ENCODE peak calls at places on chromosome 17, in six cellular contexts. One of them, this sample, is unnamed.

GRCh38 chr17:11140028-11140427 is 101.0 kb upstream of the SHISA6 start:
- DNase-seq in tibial nerve: no peak
- DNase-seq in heart right ventricle: peak; percentile 13
- DNase-seq in keratinocyte: no peak
- DNase-seq in IMR-90: no peak
- DNase-seq in K562: no peak
- DNase-seq in this sample: no peak

GRCh38 chr17:1504866-1505265 is 11.5 kb downstream of the INPP5K start:
- DNase-seq in keratinocyte: no peak
- DNase-seq in heart right ventricle: no peak
- DNase-seq in tibial nerve: no peak
- DNase-seq in K562: no peak
- DNase-seq in IMR-90: no peak
- DNase-seq in this sample: no peak

GRCh38 chr17:39579318-39580081 is 28.2 kb downstream of the NEUROD2 start:
- DNase-seq in keratinocyte: no peak
- DNase-seq in heart right ventricle: peak; percentile 75
- DNase-seq in K562: no peak
- DNase-seq in tibial nerve: no peak
- DNase-seq in IMR-90: no peak
- DNase-seq in this sample: no peak

GRCh38 chr17:17122781-17123483 is 80.7 kb downstream of the MPRIP start:
- DNase-seq in IMR-90: no peak
- DNase-seq in K562: no peak
- DNase-seq in heart right ventricle: no peak
- DNase-seq in keratinocyte: no peak
- DNase-seq in tibial nerve: no peak
- DNase-seq in this sample: no peak

GRCh38 chr17:42845918-42846593 is 1.7 kb downstream of the AOC2 start:
- DNase-seq in IMR-90: no peak
- DNase-seq in heart right ventricle: no peak
- DNase-seq in tibial nerve: no peak
- DNase-seq in keratinocyte: no peak
- DNase-seq in K562: no peak
- DNase-seq in this sample: no peak

GRCh38 chr17:58315750-58316149 is 12.8 kb downstream of the TSPOAP1 start:
- DNase-seq in keratinocyte: no peak
- DNase-seq in tibial nerve: no peak
- DNase-seq in K562: no peak
- DNase-seq in IMR-90: no peak
- DNase-seq in heart right ventricle: no peak
- DNase-seq in this sample: no peak

GRCh38 chr17:75983501-75984181 is 4.6 kb downstream of the TEN1 start:
- DNase-seq in K562: peak; percentile 69
- DNase-seq in keratinocyte: no peak
- DNase-seq in IMR-90: no peak
- DNase-seq in tibial nerve: no peak
- DNase-seq in heart right ventricle: no peak
- DNase-seq in this sample: peak; percentile 37

GRCh38 chr17:38565853-38566665 is 39.7 kb downstream of the SRCIN1 start:
- DNase-seq in keratinocyte: no peak
- DNase-seq in IMR-90: no peak
- DNase-seq in heart right ventricle: no peak
- DNase-seq in tibial nerve: no peak
- DNase-seq in K562: no peak
- DNase-seq in this sample: no peak

GRCh38 chr17:35010093-35010492 is 29.8 kb downstream of the LIG3 start:
- DNase-seq in IMR-90: peak; percentile 17
- DNase-seq in tibial nerve: no peak
- DNase-seq in keratinocyte: no peak
- DNase-seq in K562: no peak
- DNase-seq in heart right ventricle: no peak
- DNase-seq in this sample: no peak

GRCh38 chr17:5610956-5611355 is 26.6 kb upstream of the NLRP1 start:
- DNase-seq in tibial nerve: no peak
- DNase-seq in IMR-90: no peak
- DNase-seq in keratinocyte: no peak
- DNase-seq in K562: no peak
- DNase-seq in heart right ventricle: no peak
- DNase-seq in this sample: no peak

GRCh38 chr17:50269477-50270429 is 4.5 kb upstream of the TMEM92 start:
- DNase-seq in IMR-90: peak; percentile 83
- DNase-seq in K562: peak; percentile 70
- DNase-seq in heart right ventricle: peak; percentile 65
- DNase-seq in tibial nerve: peak; percentile 83
- DNase-seq in keratinocyte: peak; percentile 15
- DNase-seq in this sample: peak; percentile 88

GRCh38 chr17:35404360-35404759 is 27.9 kb downstream of the SLFN12 start:
- DNase-seq in tibial nerve: no peak
- DNase-seq in heart right ventricle: no peak
- DNase-seq in keratinocyte: no peak
- DNase-seq in IMR-90: peak; percentile 5
- DNase-seq in K562: no peak
- DNase-seq in this sample: no peak

GRCh38 chr17:80270836-80271235 is 10.2 kb downstream of the RNF213 start:
- DNase-seq in keratinocyte: no peak
- DNase-seq in K562: peak; percentile 85
- DNase-seq in heart right ventricle: no peak
- DNase-seq in IMR-90: no peak
- DNase-seq in tibial nerve: no peak
- DNase-seq in this sample: no peak

GRCh38 chr17:79255046-79255445 is 180.4 kb downstream of the ENGASE start:
- DNase-seq in IMR-90: no peak
- DNase-seq in heart right ventricle: no peak
- DNase-seq in tibial nerve: no peak
- DNase-seq in keratinocyte: no peak
- DNase-seq in K562: no peak
- DNase-seq in this sample: no peak

GRCh38 chr17:79258843-79259242 is 184.2 kb downstream of the ENGASE start:
- DNase-seq in heart right ventricle: no peak
- DNase-seq in IMR-90: no peak
- DNase-seq in keratinocyte: no peak
- DNase-seq in tibial nerve: no peak
- DNase-seq in K562: no peak
- DNase-seq in this sample: no peak

GRCh38 chr17:79258042-79258441 is 183.4 kb downstream of the ENGASE start:
- DNase-seq in IMR-90: no peak
- DNase-seq in tibial nerve: no peak
- DNase-seq in K562: no peak
- DNase-seq in keratinocyte: no peak
- DNase-seq in heart right ventricle: no peak
- DNase-seq in this sample: no peak

GRCh38 chr17:79255471-79255870 is 180.8 kb downstream of the ENGASE start:
- DNase-seq in K562: no peak
- DNase-seq in tibial nerve: no peak
- DNase-seq in keratinocyte: no peak
- DNase-seq in heart right ventricle: no peak
- DNase-seq in IMR-90: no peak
- DNase-seq in this sample: no peak

DNA sequence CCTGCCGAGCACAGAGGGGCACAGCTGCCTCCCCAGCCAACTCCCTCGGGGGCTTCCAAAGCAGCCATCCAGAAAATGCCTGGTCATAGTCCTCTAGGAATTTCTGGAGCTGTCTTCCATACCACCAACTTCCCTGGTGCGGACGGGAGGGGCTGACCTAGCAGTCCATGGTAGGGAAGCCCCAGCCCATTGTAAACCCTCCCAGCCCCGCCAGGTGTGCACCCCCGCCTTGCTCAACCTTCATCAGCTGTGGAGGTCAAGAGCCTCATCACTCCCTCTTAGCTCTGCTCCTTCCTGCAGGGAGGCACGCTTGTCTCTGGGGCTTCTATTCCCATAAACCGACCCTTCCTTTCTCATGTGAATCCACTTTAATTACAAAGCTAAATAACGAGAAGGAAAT is 181.3 kb downstream of the ENGASE start:
- DNase-seq in tibial nerve: no peak
- DNase-seq in IMR-90: no peak
- DNase-seq in keratinocyte: no peak
- DNase-seq in K562: no peak
- DNase-seq in heart right ventricle: no peak
- DNase-seq in this sample: no peak
- H3K27me3 ChIP-seq in tibial nerve: peaks cover 31% of the 10 kb centered on the region
- H3K27me3 ChIP-seq in IMR-90: peaks cover 29% of the 10 kb centered on the region
- H3K27me3 ChIP-seq in keratinocyte: peaks cover 56% of the 10 kb centered on the region
- H3K27me3 ChIP-seq in K562: peaks cover 52% of the 10 kb centered on the region
- H3K27me3 ChIP-seq in heart right ventricle: peaks cover 81% of the 10 kb centered on the region
- H3K27me3 ChIP-seq in this sample: no peaks in the 10 kb centered on the region

GRCh38 chr17:69066482-69066881 is 5.8 kb upstream of the ABCA9 start:
- DNase-seq in keratinocyte: no peak
- DNase-seq in heart right ventricle: no peak
- DNase-seq in IMR-90: no peak
- DNase-seq in tibial nerve: no peak
- DNase-seq in K562: no peak
- DNase-seq in this sample: no peak

GRCh38 chr17:69069289-69069688 is 8.6 kb upstream of the ABCA9 start:
- DNase-seq in IMR-90: no peak
- DNase-seq in K562: no peak
- DNase-seq in keratinocyte: no peak
- DNase-seq in tibial nerve: no peak
- DNase-seq in heart right ventricle: no peak
- DNase-seq in this sample: no peak

GRCh38 chr17:69064476-69064875 is 3.7 kb upstream of the ABCA9 start:
- DNase-seq in keratinocyte: no peak
- DNase-seq in K562: no peak
- DNase-seq in IMR-90: no peak
- DNase-seq in tibial nerve: no peak
- DNase-seq in heart right ventricle: no peak
- DNase-seq in this sample: no peak

GRCh38 chr17:69065113-69065512 is 4.4 kb upstream of the ABCA9 start:
- DNase-seq in K562: no peak
- DNase-seq in heart right ventricle: no peak
- DNase-seq in tibial nerve: no peak
- DNase-seq in keratinocyte: no peak
- DNase-seq in IMR-90: no peak
- DNase-seq in this sample: no peak

DNA sequence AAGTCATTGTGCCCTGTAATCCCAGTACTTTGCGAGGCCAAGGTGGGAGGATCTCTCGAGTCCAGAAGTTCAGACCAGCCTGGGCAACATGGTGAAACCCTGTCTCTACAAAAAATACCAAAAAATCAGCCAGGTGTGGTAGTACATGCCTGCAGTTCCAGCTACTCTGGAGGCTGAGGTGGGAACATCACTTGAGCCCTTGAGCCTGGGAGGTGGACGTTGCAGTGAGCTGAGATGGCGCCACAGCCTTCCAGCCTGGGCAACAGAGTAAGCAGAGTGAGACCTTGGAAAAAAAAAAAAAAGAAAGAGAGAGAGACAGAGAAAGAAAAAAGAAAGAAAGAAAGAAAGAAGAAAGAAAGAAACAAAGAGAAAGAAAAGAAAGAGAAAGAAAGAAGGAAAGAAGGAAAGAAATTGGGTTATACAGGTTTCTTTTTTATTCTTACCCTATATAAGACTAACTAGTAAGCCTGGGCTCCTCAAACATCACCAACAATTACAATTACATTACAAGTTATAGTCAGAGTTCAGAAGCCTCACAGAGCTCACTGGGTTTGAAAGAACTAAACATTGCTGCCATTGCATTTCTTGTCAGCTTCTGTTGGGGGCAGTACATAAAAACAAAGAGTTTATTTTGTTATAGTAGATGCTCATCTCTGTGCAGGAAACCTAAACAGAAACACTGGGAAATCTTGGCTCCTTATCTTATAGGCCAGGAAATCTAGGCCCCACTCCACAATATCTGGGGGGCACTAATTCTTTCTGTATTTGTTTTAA is 6.7 kb upstream of the ABCA9 start:
- DNase-seq in heart right ventricle: no peak
- DNase-seq in K562: no peak
- DNase-seq in keratinocyte: no peak
- DNase-seq in IMR-90: no peak
- DNase-seq in tibial nerve: no peak
- DNase-seq in this sample: no peak
- TF ChIP-seq CTCF in heart right ventricle: no peak
- TF ChIP-seq CTCF in K562: peak; percentile 31
- TF ChIP-seq CTCF in keratinocyte: no peak
- TF ChIP-seq CTCF in IMR-90: no peak
- TF ChIP-seq CTCF in tibial nerve: no peak
- TF ChIP-seq CTCF in this sample: no peak

GRCh38 chr17:48426019-48426418 is 4.0 kb downstream of the SKAP1 start:
- DNase-seq in keratinocyte: no peak
- DNase-seq in K562: no peak
- DNase-seq in IMR-90: no peak
- DNase-seq in tibial nerve: no peak
- DNase-seq in heart right ventricle: no peak
- DNase-seq in this sample: no peak

GRCh38 chr17:48432820-48433775 is 3.1 kb upstream of the SKAP1 start:
- DNase-seq in heart right ventricle: no peak
- DNase-seq in tibial nerve: no peak
- DNase-seq in IMR-90: no peak
- DNase-seq in K562: no peak
- DNase-seq in keratinocyte: no peak
- DNase-seq in this sample: no peak

GRCh38 chr17:48429638-48430586 is at the start of gene SKAP1:
- DNase-seq in IMR-90: no peak
- DNase-seq in tibial nerve: no peak
- DNase-seq in K562: no peak
- DNase-seq in heart right ventricle: peak; percentile 18
- DNase-seq in keratinocyte: no peak
- DNase-seq in this sample: no peak

GRCh38 chr17:48429156-48429555 is 858 bp downstream of the SKAP1 start:
- DNase-seq in heart right ventricle: no peak
- DNase-seq in K562: no peak
- DNase-seq in tibial nerve: no peak
- DNase-seq in keratinocyte: no peak
- DNase-seq in IMR-90: no peak
- DNase-seq in this sample: no peak

DNA sequence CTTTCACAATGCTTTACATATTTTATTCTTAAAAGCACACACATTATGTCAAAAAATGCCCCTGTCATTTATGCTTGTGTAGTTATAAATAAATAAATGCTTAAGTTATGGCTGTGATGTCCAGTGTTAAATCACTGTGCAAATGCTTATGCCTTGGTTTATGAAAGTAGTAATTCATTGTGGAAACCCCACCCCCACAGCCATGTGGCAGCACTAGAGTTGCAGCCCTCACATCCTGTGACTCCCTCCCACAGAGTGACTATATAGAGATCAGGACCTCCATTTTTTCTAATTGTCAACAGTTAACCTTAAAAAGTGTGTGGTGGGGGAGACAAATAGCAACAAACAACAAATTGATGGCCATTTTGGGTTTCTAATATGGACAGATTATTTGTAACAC is 2.4 kb downstream of the SKAP1 start:
- DNase-seq in keratinocyte: no peak
- DNase-seq in heart right ventricle: no peak
- DNase-seq in K562: peak; percentile 58
- DNase-seq in tibial nerve: no peak
- DNase-seq in IMR-90: no peak
- DNase-seq in this sample: no peak
- H3K27me3 ChIP-seq in keratinocyte: peaks cover 32% of the 10 kb centered on the region
- H3K27me3 ChIP-seq in heart right ventricle: peaks cover 61% of the 10 kb centered on the region
- H3K27me3 ChIP-seq in K562: no peaks in the 10 kb centered on the region
- H3K27me3 ChIP-seq in tibial nerve: peaks cover 47% of the 10 kb centered on the region
- H3K27me3 ChIP-seq in IMR-90: peaks cover 51% of the 10 kb centered on the region
- H3K27me3 ChIP-seq in this sample: peaks cover 39% of the 10 kb centered on the region

DNA sequence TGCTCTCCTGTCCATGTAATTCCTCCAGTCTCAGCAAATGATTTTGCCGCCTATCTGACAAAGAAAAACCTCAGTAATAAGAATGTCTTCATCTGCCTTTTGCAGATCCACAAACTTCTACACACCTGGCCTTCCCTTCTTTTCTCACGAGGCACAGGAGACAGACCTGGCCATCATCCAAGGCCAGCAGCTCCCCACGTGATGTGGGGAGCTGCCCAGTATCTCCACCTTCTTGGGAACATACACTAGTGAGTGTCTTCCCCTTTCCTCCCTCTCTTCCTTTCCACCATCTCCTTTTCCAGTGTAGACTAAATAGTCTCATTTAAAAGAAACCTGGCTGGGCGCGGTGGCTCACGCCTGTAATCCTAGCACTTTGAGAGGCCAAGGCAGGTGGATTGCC is 274.4 kb downstream of the CEP112 start:
- DNase-seq in keratinocyte: no peak
- DNase-seq in heart right ventricle: no peak
- DNase-seq in K562: no peak
- DNase-seq in tibial nerve: no peak
- DNase-seq in IMR-90: no peak
- DNase-seq in this sample: no peak
- TF ChIP-seq CTCF in keratinocyte: no peak
- TF ChIP-seq CTCF in heart right ventricle: no peak
- TF ChIP-seq CTCF in K562: no peak
- TF ChIP-seq CTCF in tibial nerve: no peak
- TF ChIP-seq CTCF in IMR-90: no peak
- TF ChIP-seq CTCF in this sample: no peak